ENCODE peak calls at places on chromosomes 6 and 20, in seven cellular contexts. T is keratinocyte, U is stomach, N is upper lobe of right lung, C is heart left ventricle, P is adrenal gland, Z is tibial artery. Q is an unnamed sample.

GRCh38 chr6:1110164-1110563 is 201.7 kb upstream of the FOXQ1 start:
- DNase-seq in Z (no peak), N (no peak), P (no peak), T (no peak), U (no peak), C (no peak), Q (no peak)

GRCh38 chr6:33696538-33697518 is 14.7 kb downstream of the UQCC2 start:
- DNase-seq in P (peak; percentile 81), N (no peak), U (peak; percentile 77), T (no peak), Z (peak; percentile 32), C (peak; percentile 82), Q (no peak)

GRCh38 chr20:35319206-35320197 is 27.3 kb upstream of the FAM83C start:
- DNase-seq in Z (no peak), U (no peak), T (no peak), P (no peak), N (no peak), C (no peak), Q (peak; percentile 69)

GRCh38 chr20:1377984-1378742 is 14.7 kb downstream of the FKBP1A start:
- DNase-seq in P (no peak), C (no peak), N (no peak), T (peak; percentile 60), Z (no peak), U (no peak), Q (no peak)

GRCh38 chr6:37030599-37030998 is 25.1 kb downstream of the FGD2 start:
- DNase-seq in U (no peak), T (no peak), Z (no peak), C (no peak), P (no peak), N (no peak), Q (no peak)

GRCh38 chr6:105364243-105364642 is 38.6 kb downstream of the PREP start:
- DNase-seq in Z (no peak), P (no peak), T (peak; percentile 76), N (no peak), U (no peak), C (no peak), Q (no peak)

GRCh38 chr6:7899046-7899888 is 11.3 kb downstream of the TXNDC5 start:
- DNase-seq in U (no peak), P (no peak), T (no peak), N (no peak), Z (no peak), C (no peak), Q (no peak)

GRCh38 chr6:34213772-34214171 is 22.9 kb upstream of the HMGA1 start:
- DNase-seq in U (no peak), N (no peak), T (no peak), P (no peak), Z (no peak), C (no peak), Q (no peak)

GRCh38 chr6:2578729-2579128 is 172.0 kb downstream of the MYLK4 start:
- DNase-seq in U (no peak), C (no peak), P (no peak), Z (no peak), T (peak; percentile 33), N (no peak), Q (no peak)

GRCh38 chr20:50048420-50049166 is 64.4 kb downstream of the UBE2V1 start:
- DNase-seq in Z (no peak), N (no peak), U (no peak), C (no peak), T (no peak), P (no peak), Q (no peak)

GRCh38 chr20:24746351-24746685 is 202.8 kb upstream of the CST7 start:
- DNase-seq in N (no peak), P (peak; percentile 44), U (peak; percentile 75), T (peak; percentile 73), Z (no peak), C (no peak), Q (no peak)

GRCh38 chr6:123022980-123023379 is 26.9 kb downstream of the CLVS2 start:
- DNase-seq in P (no peak), C (no peak), T (no peak), N (no peak), U (no peak), Z (no peak), Q (peak; percentile 0)

GRCh38 chr6:44071670-44072451 is 55.4 kb downstream of the MRPL14 start:
- DNase-seq in P (no peak), U (no peak), N (no peak), T (no peak), C (no peak), Z (no peak), Q (peak; percentile 95)

GRCh38 chr6:137233561-137234504 is 14.6 kb upstream of the IFNGR1 start:
- DNase-seq in N (no peak), Z (peak; percentile 58), P (no peak), U (no peak), T (no peak), C (no peak), Q (peak; percentile 69)

GRCh38 chr20:35599776-35600120 is 15.9 kb upstream of the SPAG4 start:
- DNase-seq in N (no peak), U (no peak), P (no peak), Z (no peak), T (no peak), C (no peak), Q (no peak)

GRCh38 chr20:51767018-51767866 is 948 bp downstream of the ATP9A start:
- DNase-seq in C (peak; percentile 85), U (peak; percentile 92), Z (peak; percentile 66), P (peak; percentile 85), N (peak; percentile 94), T (peak; percentile 36), Q (no peak)

GRCh38 chr6:52155791-52156576 is 30.2 kb upstream of the IL17A start:
- DNase-seq in Z (no peak), U (no peak), N (no peak), C (no peak), T (no peak), P (no peak), Q (no peak)

GRCh38 chr20:53224851-53225250 is 252.7 kb downstream of the TSHZ2 start:
- DNase-seq in U (no peak), P (no peak), T (no peak), C (no peak), N (no peak), Z (no peak), Q (no peak)

GRCh38 chr6:129865013-129865412 is 3.9 kb upstream of the TMEM244 start:
- DNase-seq in C (no peak), U (no peak), N (no peak), P (no peak), T (no peak), Z (no peak), Q (no peak)

GRCh38 chr6:72260489-72260888 is 361.4 kb upstream of the KCNQ5 start:
- DNase-seq in P (no peak), Z (no peak), C (no peak), T (no peak), N (no peak), U (no peak), Q (peak; percentile 27)

GRCh38 chr6:72267470-72267869 is 354.4 kb upstream of the KCNQ5 start:
- DNase-seq in P (no peak), N (no peak), T (no peak), U (no peak), C (no peak), Z (no peak), Q (no peak)

GRCh38 chr6:72262254-72262653 is 359.6 kb upstream of the KCNQ5 start:
- DNase-seq in C (no peak), Z (no peak), T (no peak), P (no peak), U (no peak), N (no peak), Q (no peak)

GRCh38 chr6:72261554-72261953 is 360.3 kb upstream of the KCNQ5 start:
- DNase-seq in U (no peak), C (no peak), Z (no peak), T (no peak), P (no peak), N (no peak), Q (no peak)
- H3K27ac ChIP-seq in U (no peak overlapping the region), C (no peak overlapping the region), Z (no peak overlapping the region), T (no peak overlapping the region), P (no peak overlapping the region), N (no peak overlapping the region), Q (peak overlapping the region; percentile 4)

GRCh38 chr6:166810864-166811263 is 145.5 kb downstream of the RNASET2 start:
- DNase-seq in C (no peak), P (no peak), N (no peak), T (no peak), Z (no peak), U (no peak), Q (no peak)
- H3K27ac ChIP-seq in C (no peak overlapping the region), P (no peak overlapping the region), N (no peak overlapping the region), T (no peak overlapping the region), Z (no peak overlapping the region), U (no peak overlapping the region), Q (no peak overlapping the region)

DNA sequence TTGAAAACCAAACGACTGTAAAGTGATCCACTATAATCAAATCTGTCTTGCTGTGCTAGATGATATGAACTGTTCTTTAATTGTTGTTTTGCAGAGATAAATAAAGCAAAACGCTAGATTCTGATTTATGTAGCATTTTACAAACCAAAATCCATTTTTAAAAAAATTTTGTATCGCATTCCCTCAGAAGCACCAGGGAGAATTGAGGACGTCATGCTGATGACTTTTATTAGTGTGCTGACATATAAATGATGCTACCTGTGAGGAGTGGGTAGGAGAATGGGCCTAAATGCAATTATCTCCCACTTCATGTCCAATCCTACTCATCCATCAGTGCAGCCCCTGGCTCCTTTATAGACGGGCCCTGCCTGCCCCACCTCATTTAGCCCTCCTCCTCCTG is 282.4 kb downstream of the PACRG start:
- DNase-seq in C (no peak), Z (no peak), P (no peak), T (no peak), N (no peak), U (no peak), Q (no peak)
- H3K27ac ChIP-seq in C (no peak overlapping the region), Z (no peak overlapping the region), P (no peak overlapping the region), T (no peak overlapping the region), N (no peak overlapping the region), U (no peak overlapping the region), Q (no peak overlapping the region)

DNA sequence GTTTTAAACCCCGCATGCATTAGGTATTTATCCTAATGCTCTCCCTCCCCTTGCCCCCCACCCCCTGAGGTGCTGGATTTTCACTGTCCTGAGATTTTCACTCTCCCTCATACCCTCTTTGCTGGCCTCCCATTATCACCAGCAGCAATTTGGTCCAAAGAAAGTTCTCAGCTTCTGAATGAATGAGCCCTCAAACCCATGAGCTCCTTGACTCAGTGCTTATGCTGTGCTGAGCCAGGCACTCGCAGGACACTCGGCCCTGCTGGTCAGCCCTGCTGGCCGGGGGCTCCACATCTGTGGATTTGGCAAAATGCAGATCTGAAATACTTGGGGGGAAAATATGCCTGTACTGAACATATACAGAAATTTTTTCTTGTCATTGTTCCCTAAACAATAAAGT is 153.2 kb upstream of the QKI start:
- DNase-seq in N (no peak), T (no peak), P (no peak), U (no peak), Z (no peak), C (no peak), Q (no peak)
- H3K27ac ChIP-seq in N (no peak overlapping the region), T (no peak overlapping the region), P (no peak overlapping the region), U (no peak overlapping the region), Z (no peak overlapping the region), C (no peak overlapping the region), Q (no peak overlapping the region)